ENCODE peak calls at places on chromosomes 4 and X, in four cellular contexts. I, A, K and Q are unnamed samples. For H3K27me3, the result is how much of the 10 kb centered on the place peaks cover.

GRCh38 chr4:185933078-185933581 is 121.1 kb upstream of the SORBS2 start:
- DNase-seq in K (no peak), I (peak), A (no peak), Q (no peak)

GRCh38 chrX:39859991-39860861 is 237.5 kb downstream of the BCOR start:
- DNase-seq in A (no peak), K (peak), I (peak), Q (no peak)

GRCh38 chr4:155946486-155946885 is 7.2 kb downstream of the CTSO start:
- DNase-seq in K (no peak), I (peak), A (no peak), Q (no peak)

GRCh38 chrX:133290076-133290475 is 71.9 kb upstream of the TFDP3 start:
- DNase-seq in A (no peak), K (no peak), I (peak), Q (no peak)

GRCh38 chr4:4289055-4289454 is 899 bp downstream of the LYAR start:
- DNase-seq in I (no peak), A (no peak), K (no peak), Q (no peak)

GRCh38 chrX:100829730-100830129 is 9.5 kb downstream of the CSTF2 start:
- DNase-seq in K (no peak), I (peak), A (no peak), Q (no peak)

GRCh38 chr4:15526924-15527592 is 57.4 kb downstream of the CC2D2A start:
- DNase-seq in K (no peak), A (no peak), I (no peak), Q (no peak)

GRCh38 chrX:134933248-134933647 is 57.5 kb upstream of the SMIM10 start:
- DNase-seq in A (no peak), K (no peak), I (no peak), Q (no peak)

GRCh38 chr4:169615467-169616106 is 3.2 kb upstream of the NEK1 start:
- DNase-seq in A (no peak), I (peak), K (no peak), Q (no peak)

GRCh38 chr4:15891312-15891711 is 47.2 kb downstream of the FGFBP1 start:
- DNase-seq in A (no peak), I (no peak), K (no peak), Q (no peak)

GRCh38 chr4:185257086-185257485 is 47.7 kb downstream of the SNX25 start:
- DNase-seq in A (no peak), K (no peak), I (no peak), Q (no peak)

GRCh38 chr4:26302390-26302897 is 18.4 kb upstream of the RBPJ start:
- DNase-seq in K (no peak), A (no peak), I (no peak), Q (no peak)

GRCh38 chr4:168900080-168900479 is 110.0 kb downstream of the CBR4 start:
- DNase-seq in A (no peak), K (no peak), I (no peak), Q (no peak)

GRCh38 chr4:93834371-93835066 is 6.0 kb downstream of the ATOH1 start:
- DNase-seq in K (no peak), I (no peak), A (no peak), Q (no peak)

GRCh38 chr4:93830090-93830818 is 1.7 kb downstream of the ATOH1 start:
- DNase-seq in A (no peak), I (no peak), K (no peak), Q (no peak)

GRCh38 chr4:93828830-93829530 is 427 bp downstream of the ATOH1 start:
- DNase-seq in A (no peak), K (no peak), I (no peak), Q (no peak)

GRCh38 chr4:93829531-93830089 is 1.1 kb downstream of the ATOH1 start:
- DNase-seq in I (no peak), A (no peak), K (no peak), Q (no peak)

DNA sequence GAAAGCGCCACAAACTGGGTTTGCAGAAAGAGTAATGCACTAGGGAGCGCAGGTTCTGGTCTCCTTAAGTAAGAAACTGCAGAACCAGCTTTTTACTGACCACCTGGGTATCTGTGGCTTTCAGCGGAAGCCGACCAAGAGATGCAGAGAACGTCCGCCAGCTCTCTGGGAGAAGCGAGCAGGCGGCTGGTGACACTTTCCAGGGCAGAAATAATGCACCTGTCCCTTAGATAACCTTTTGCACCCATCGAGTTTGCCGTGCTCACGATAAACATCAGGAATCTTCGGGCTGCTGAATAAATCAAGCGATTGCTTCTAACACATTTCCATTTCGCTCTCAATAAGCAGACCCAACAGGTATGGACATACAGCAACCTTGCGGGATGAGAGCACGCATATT is 3.5 kb downstream of the ATOH1 start:
- DNase-seq in K (no peak), A (no peak), I (no peak), Q (no peak)
- H3K27me3 ChIP-seq in K (under half), A (half or more), I (half or more), Q (half or more)

DNA sequence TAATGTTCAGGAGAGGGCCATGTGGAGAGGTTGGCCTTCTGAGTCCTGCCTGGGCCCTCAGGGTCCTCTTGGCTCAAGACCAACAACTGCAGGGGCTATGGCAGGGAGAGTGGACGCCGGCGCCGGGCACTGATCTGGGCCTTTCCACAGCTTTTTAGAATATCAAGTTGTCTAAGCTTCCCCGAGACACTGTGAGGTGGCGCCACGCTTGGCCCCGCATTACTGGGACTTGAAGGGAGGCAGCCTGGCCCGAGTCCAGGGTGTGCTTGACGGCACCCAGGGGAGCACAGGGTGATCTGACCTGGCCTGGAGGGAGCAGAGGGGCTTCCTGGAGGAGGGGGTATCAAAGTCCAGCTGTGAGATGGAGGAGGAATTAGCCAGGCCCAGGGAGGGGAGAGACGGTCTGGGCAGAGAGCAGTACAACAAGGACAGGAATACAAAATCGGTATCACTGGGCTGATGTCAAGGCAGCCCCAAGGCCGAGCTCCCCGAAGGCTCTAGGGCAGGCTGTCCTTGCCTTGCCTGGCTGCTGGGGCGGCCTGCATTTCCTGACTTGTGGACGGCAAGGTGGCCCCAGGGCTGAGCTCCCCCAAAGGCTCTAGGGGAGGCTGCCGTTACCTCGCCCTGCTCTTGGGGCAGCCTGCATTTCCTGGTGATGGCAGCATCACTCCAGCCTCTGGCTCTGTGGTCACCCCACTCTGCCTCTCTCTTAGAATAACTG is 28.1 kb downstream of the ABLIM2 start:
- DNase-seq in K (no peak), I (no peak), A (no peak), Q (no peak)
- H3K27me3 ChIP-seq in K (under half), I (half or more), A (under half), Q (under half)

GRCh38 chrX:129933700-129934099 is 27.7 kb downstream of the UTP14A start:
- DNase-seq in A (no peak), I (no peak), K (no peak), Q (no peak)
- H3K27me3 ChIP-seq in A (under half), I (under half), K (under half), Q (under half)

GRCh38 chr4:1868912-1869311 is 2.3 kb upstream of the NSD2 start:
- DNase-seq in I (no peak), A (no peak), K (no peak), Q (no peak)
- H3K27me3 ChIP-seq in I (under half), A (under half), K (under half), Q (under half)

DNA sequence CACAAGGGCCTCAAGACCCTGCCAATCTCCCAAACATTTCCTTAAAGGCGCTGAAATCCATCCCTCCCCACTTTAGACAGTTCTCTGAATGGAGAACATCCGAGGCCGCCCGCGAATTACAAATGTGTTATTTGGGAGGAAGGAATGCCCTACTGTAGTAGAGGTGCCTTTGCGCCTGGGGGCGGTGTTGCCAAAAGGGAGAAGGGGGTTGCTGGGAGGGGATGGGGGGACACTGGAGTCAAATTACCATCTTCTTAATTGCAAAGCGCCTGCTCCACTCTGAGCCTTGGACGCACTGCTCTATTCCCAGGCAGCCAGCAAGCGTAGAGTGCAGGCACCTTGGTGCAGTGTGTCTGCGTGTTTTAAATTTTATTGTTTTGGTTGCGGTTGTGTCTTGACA is 2.7 kb downstream of the TMEM255A start:
- DNase-seq in K (peak), I (no peak), A (no peak), Q (no peak)
- H3K27me3 ChIP-seq in K (under half), I (under half), A (under half), Q (under half)

DNA sequence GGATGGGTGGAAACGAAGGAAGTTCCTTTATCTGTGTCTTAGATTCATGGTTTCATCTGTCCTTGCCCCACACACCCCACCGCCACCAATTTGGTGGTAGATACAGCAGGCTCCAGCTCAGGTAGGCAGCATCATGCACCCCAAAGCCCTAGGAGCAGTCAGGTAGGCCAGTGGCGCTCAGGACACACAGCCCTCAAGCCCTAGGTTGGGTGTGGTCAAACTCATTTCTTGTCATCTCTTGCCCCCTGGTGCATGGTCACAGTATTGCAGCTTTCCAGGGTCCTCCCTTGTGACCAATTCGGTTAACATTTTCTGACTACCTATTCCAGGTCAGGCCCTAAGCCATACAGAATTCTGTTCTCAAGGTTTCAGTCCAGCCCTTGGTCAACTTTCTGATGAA is 14.5 kb upstream of the PRRG3 start:
- DNase-seq in I (peak), K (no peak), A (no peak), Q (no peak)
- H3K27me3 ChIP-seq in I (under half), K (under half), A (under half), Q (half or more)